ENCODE peak calls at places on chromosomes 1 and 21, in seven cellular contexts. Q is GM04504, V is LoVo, U is NCI-H774, N is fibroblast of mammary gland, Y is M059J, M is tibial nerve. F is an unnamed sample.

GRCh38 chr21:42429856-42430255 is 26.2 kb downstream of the UBASH3A start:
- DNase-seq in Y (no peak), U (no peak), V (no peak), N (no peak), M (no peak), Q (no peak), F (no peak)

GRCh38 chr1:34924759-34925555 is 4.5 kb downstream of the DLGAP3 start:
- DNase-seq in N (peak; percentile 52), V (peak; percentile 72), M (peak; percentile 24), Y (peak; percentile 58), Q (peak; percentile 26), U (no peak), F (peak; percentile 81)

GRCh38 chr1:218347713-218348627 is 2.8 kb downstream of the TGFB2 start:
- DNase-seq in N (peak; percentile 11), V (no peak), Y (peak; percentile 91), U (no peak), Q (no peak), M (no peak), F (no peak)

GRCh38 chr1:166605137-166605536 is 234.1 kb upstream of the POGK start:
- DNase-seq in Q (no peak), U (no peak), V (no peak), M (no peak), Y (no peak), N (no peak), F (no peak)

GRCh38 chr1:206905295-206906164 is 8.3 kb downstream of the IL24 start:
- DNase-seq in M (no peak), Q (peak; percentile 85), U (no peak), N (peak; percentile 93), Y (peak; percentile 99), V (no peak), F (no peak)

GRCh38 chr1:228897901-228898300 is 162.6 kb downstream of the RHOU start:
- DNase-seq in M (no peak), N (no peak), Q (no peak), V (no peak), Y (no peak), U (no peak), F (no peak)

GRCh38 chr1:24343412-24344089 is 24.4 kb downstream of the GRHL3 start:
- DNase-seq in U (no peak), Q (no peak), M (no peak), N (no peak), Y (no peak), V (no peak), F (no peak)

GRCh38 chr1:221511797-221512196 is 230.1 kb downstream of the DUSP10 start:
- DNase-seq in U (no peak), Y (no peak), M (no peak), V (no peak), Q (no peak), N (no peak), F (no peak)

GRCh38 chr1:10074059-10074854 is 41.5 kb downstream of the UBE4B start:
- DNase-seq in N (peak; percentile 97), M (no peak), Q (peak; percentile 92), Y (peak; percentile 97), V (no peak), U (no peak), F (peak; percentile 3)

F was measured in Calu3.